ENCODE peak calls at places on chromosome 4, in six cellular contexts. One of them, this sample, is unnamed.

GRCh38 chr4:167541286-167541685 is 307.0 kb upstream of the SPOCK3 start:
- DNase-seq in astrocyte of the spinal cord: no peak
- DNase-seq in right atrium auricular region: no peak
- DNase-seq in OCI-LY7: no peak
- DNase-seq in fibroblast of lung: no peak
- DNase-seq in lower lobe of right lung: no peak
- DNase-seq in this sample: no peak

GRCh38 chr4:38323141-38323634 is 340.8 kb upstream of the KLF3 start:
- DNase-seq in OCI-LY7: no peak
- DNase-seq in right atrium auricular region: no peak
- DNase-seq in lower lobe of right lung: no peak
- DNase-seq in fibroblast of lung: peak
- DNase-seq in astrocyte of the spinal cord: peak
- DNase-seq in this sample: no peak

GRCh38 chr4:472881-473574 is 25.9 kb downstream of the ZNF721 start:
- DNase-seq in astrocyte of the spinal cord: peak
- DNase-seq in fibroblast of lung: peak
- DNase-seq in OCI-LY7: peak
- DNase-seq in right atrium auricular region: no peak
- DNase-seq in lower lobe of right lung: no peak
- DNase-seq in this sample: no peak

GRCh38 chr4:15781427-15782095 is 3.4 kb downstream of the CD38 start:
- DNase-seq in astrocyte of the spinal cord: no peak
- DNase-seq in OCI-LY7: no peak
- DNase-seq in lower lobe of right lung: no peak
- DNase-seq in fibroblast of lung: no peak
- DNase-seq in right atrium auricular region: no peak
- DNase-seq in this sample: no peak

GRCh38 chr4:1873291-1873690 is 2.1 kb downstream of the NSD2 start:
- DNase-seq in right atrium auricular region: no peak
- DNase-seq in fibroblast of lung: no peak
- DNase-seq in OCI-LY7: no peak
- DNase-seq in astrocyte of the spinal cord: no peak
- DNase-seq in lower lobe of right lung: no peak
- DNase-seq in this sample: no peak

GRCh38 chr4:8157944-8158709 is 486 bp downstream of the ABLIM2 start:
- DNase-seq in fibroblast of lung: no peak
- DNase-seq in right atrium auricular region: no peak
- DNase-seq in lower lobe of right lung: no peak
- DNase-seq in OCI-LY7: no peak
- DNase-seq in astrocyte of the spinal cord: no peak
- DNase-seq in this sample: no peak

GRCh38 chr4:93184093-93184492 is 644.5 kb upstream of the ATOH1 start:
- DNase-seq in right atrium auricular region: no peak
- DNase-seq in fibroblast of lung: no peak
- DNase-seq in OCI-LY7: no peak
- DNase-seq in astrocyte of the spinal cord: no peak
- DNase-seq in lower lobe of right lung: no peak
- DNase-seq in this sample: no peak

GRCh38 chr4:72374156-72374555 is 194.9 kb downstream of the ADAMTS3 start:
- DNase-seq in OCI-LY7: no peak
- DNase-seq in astrocyte of the spinal cord: no peak
- DNase-seq in right atrium auricular region: no peak
- DNase-seq in lower lobe of right lung: no peak
- DNase-seq in fibroblast of lung: no peak
- DNase-seq in this sample: no peak

GRCh38 chr4:189124149-189124758 is 816.4 kb upstream of the FRG1 start:
- DNase-seq in astrocyte of the spinal cord: peak
- DNase-seq in OCI-LY7: no peak
- DNase-seq in right atrium auricular region: no peak
- DNase-seq in lower lobe of right lung: no peak
- DNase-seq in fibroblast of lung: peak
- DNase-seq in this sample: peak

GRCh38 chr4:147056951-147057630 is 111.4 kb upstream of the TTC29 start:
- DNase-seq in OCI-LY7: peak
- DNase-seq in right atrium auricular region: no peak
- DNase-seq in astrocyte of the spinal cord: peak
- DNase-seq in fibroblast of lung: peak
- DNase-seq in lower lobe of right lung: no peak
- DNase-seq in this sample: no peak

GRCh38 chr4:9608300-9608699 is 164.1 kb downstream of the DEFB131A start:
- DNase-seq in lower lobe of right lung: no peak
- DNase-seq in OCI-LY7: peak
- DNase-seq in astrocyte of the spinal cord: no peak
- DNase-seq in right atrium auricular region: no peak
- DNase-seq in fibroblast of lung: no peak
- DNase-seq in this sample: peak

GRCh38 chr4:24764305-24764704 is 31.1 kb upstream of the SOD3 start:
- DNase-seq in fibroblast of lung: no peak
- DNase-seq in lower lobe of right lung: no peak
- DNase-seq in right atrium auricular region: no peak
- DNase-seq in astrocyte of the spinal cord: no peak
- DNase-seq in OCI-LY7: no peak
- DNase-seq in this sample: no peak

GRCh38 chr4:143248827-143249226 is 64.1 kb downstream of the USP38 start:
- DNase-seq in lower lobe of right lung: no peak
- DNase-seq in right atrium auricular region: no peak
- DNase-seq in astrocyte of the spinal cord: no peak
- DNase-seq in OCI-LY7: no peak
- DNase-seq in fibroblast of lung: no peak
- DNase-seq in this sample: no peak

GRCh38 chr4:106471151-106471550 is 102.6 kb upstream of the GIMD1 start:
- DNase-seq in lower lobe of right lung: no peak
- DNase-seq in OCI-LY7: no peak
- DNase-seq in fibroblast of lung: no peak
- DNase-seq in right atrium auricular region: no peak
- DNase-seq in astrocyte of the spinal cord: no peak
- DNase-seq in this sample: no peak
- H3K4me3 ChIP-seq in lower lobe of right lung: no peak
- H3K4me3 ChIP-seq in OCI-LY7: no peak
- H3K4me3 ChIP-seq in fibroblast of lung: no peak
- H3K4me3 ChIP-seq in right atrium auricular region: no peak
- H3K4me3 ChIP-seq in astrocyte of the spinal cord: no peak
- H3K4me3 ChIP-seq in this sample: no peak

GRCh38 chr4:124973716-124974115 is 261.2 kb upstream of the ANKRD50 start:
- DNase-seq in lower lobe of right lung: no peak
- DNase-seq in fibroblast of lung: no peak
- DNase-seq in OCI-LY7: no peak
- DNase-seq in astrocyte of the spinal cord: no peak
- DNase-seq in right atrium auricular region: no peak
- DNase-seq in this sample: no peak
- H3K4me3 ChIP-seq in lower lobe of right lung: no peak
- H3K4me3 ChIP-seq in fibroblast of lung: no peak
- H3K4me3 ChIP-seq in OCI-LY7: no peak
- H3K4me3 ChIP-seq in astrocyte of the spinal cord: no peak
- H3K4me3 ChIP-seq in right atrium auricular region: no peak
- H3K4me3 ChIP-seq in this sample: no peak

GRCh38 chr4:48985976-48986653 is at the start of gene CWH43:
- DNase-seq in OCI-LY7: no peak
- DNase-seq in astrocyte of the spinal cord: no peak
- DNase-seq in fibroblast of lung: no peak
- DNase-seq in lower lobe of right lung: peak
- DNase-seq in right atrium auricular region: no peak
- DNase-seq in this sample: no peak
- H3K4me3 ChIP-seq in OCI-LY7: no peak
- H3K4me3 ChIP-seq in astrocyte of the spinal cord: no peak
- H3K4me3 ChIP-seq in fibroblast of lung: peak
- H3K4me3 ChIP-seq in lower lobe of right lung: peak
- H3K4me3 ChIP-seq in right atrium auricular region: no peak
- H3K4me3 ChIP-seq in this sample: no peak

GRCh38 chr4:58936436-58936835 is 1826.3 kb upstream of the IGFBP7 start:
- DNase-seq in fibroblast of lung: no peak
- DNase-seq in OCI-LY7: no peak
- DNase-seq in astrocyte of the spinal cord: no peak
- DNase-seq in lower lobe of right lung: no peak
- DNase-seq in right atrium auricular region: no peak
- DNase-seq in this sample: no peak

GRCh38 chr4:58935336-58935735 is 1825.2 kb upstream of the IGFBP7 start:
- DNase-seq in astrocyte of the spinal cord: no peak
- DNase-seq in lower lobe of right lung: no peak
- DNase-seq in fibroblast of lung: no peak
- DNase-seq in right atrium auricular region: no peak
- DNase-seq in OCI-LY7: no peak
- DNase-seq in this sample: no peak

GRCh38 chr4:58940167-58940566 is 1830.0 kb upstream of the IGFBP7 start:
- DNase-seq in right atrium auricular region: no peak
- DNase-seq in astrocyte of the spinal cord: no peak
- DNase-seq in OCI-LY7: no peak
- DNase-seq in fibroblast of lung: no peak
- DNase-seq in lower lobe of right lung: no peak
- DNase-seq in this sample: no peak
- H3K4me3 ChIP-seq in right atrium auricular region: no peak
- H3K4me3 ChIP-seq in astrocyte of the spinal cord: no peak
- H3K4me3 ChIP-seq in OCI-LY7: no peak
- H3K4me3 ChIP-seq in fibroblast of lung: no peak
- H3K4me3 ChIP-seq in lower lobe of right lung: no peak
- H3K4me3 ChIP-seq in this sample: no peak